ENCODE peak calls at places on chromosomes 1 and 21, in seven cellular contexts. E is A549, O is stomach, Q is Peyer's patch, G is suprapubic skin, B is body of pancreas, C is K562. Z is an unnamed sample.

GRCh38 chr1:30524840-30525617 is 198.4 kb downstream of the MATN1 start:
- DNase-seq in E (no peak), O (peak), Q (no peak), G (peak), B (no peak), C (peak), Z (peak)

GRCh38 chr21:20999567-21000169 is 1.5 kb downstream of the NCAM2 start:
- DNase-seq in E (no peak), O (no peak), Q (no peak), G (no peak), B (peak), C (peak), Z (no peak)

GRCh38 chr1:68819190-68819829 is 322.4 kb upstream of the DEPDC1 start:
- DNase-seq in E (peak), O (no peak), Q (no peak), G (no peak), B (no peak), C (no peak), Z (no peak)

GRCh38 chr1:25614466-25615171 is 2.0 kb upstream of the MAN1C1 start:
- DNase-seq in E (no peak), O (no peak), Q (no peak), G (peak), B (no peak), C (no peak), Z (peak)

GRCh38 chr1:2587071-2587859 is 688 bp downstream of the PRXL2B start:
- DNase-seq in E (peak), O (no peak), Q (peak), G (no peak), B (peak), C (no peak), Z (no peak)

GRCh38 chr1:185559684-185560310 is 174.4 kb upstream of the HMCN1 start:
- DNase-seq in E (peak), O (peak), Q (peak), G (no peak), B (peak), C (peak), Z (peak)

GRCh38 chr1:245677446-245678240 is 522.9 kb downstream of the KIF26B start:
- DNase-seq in E (no peak), O (peak), Q (no peak), G (no peak), B (no peak), C (no peak), Z (no peak)

GRCh38 chr1:22808846-22809501 is 98.3 kb downstream of the EPHB2 start:
- DNase-seq in E (no peak), O (no peak), Q (no peak), G (no peak), B (peak), C (no peak), Z (no peak)

GRCh38 chr1:42943166-42943565 is 15.5 kb downstream of the SLC2A1 start:
- DNase-seq in E (no peak), O (peak), Q (no peak), G (no peak), B (peak), C (peak), Z (no peak)

GRCh38 chr1:117860906-117861610 is 68.4 kb downstream of the GDAP2 start:
- DNase-seq in E (no peak), O (no peak), Q (no peak), G (no peak), B (no peak), C (no peak), Z (no peak)

GRCh38 chr1:157247005-157247763 is 109.0 kb upstream of the ETV3 start:
- DNase-seq in E (no peak), O (no peak), Q (no peak), G (no peak), B (no peak), C (no peak), Z (no peak)

DNA sequence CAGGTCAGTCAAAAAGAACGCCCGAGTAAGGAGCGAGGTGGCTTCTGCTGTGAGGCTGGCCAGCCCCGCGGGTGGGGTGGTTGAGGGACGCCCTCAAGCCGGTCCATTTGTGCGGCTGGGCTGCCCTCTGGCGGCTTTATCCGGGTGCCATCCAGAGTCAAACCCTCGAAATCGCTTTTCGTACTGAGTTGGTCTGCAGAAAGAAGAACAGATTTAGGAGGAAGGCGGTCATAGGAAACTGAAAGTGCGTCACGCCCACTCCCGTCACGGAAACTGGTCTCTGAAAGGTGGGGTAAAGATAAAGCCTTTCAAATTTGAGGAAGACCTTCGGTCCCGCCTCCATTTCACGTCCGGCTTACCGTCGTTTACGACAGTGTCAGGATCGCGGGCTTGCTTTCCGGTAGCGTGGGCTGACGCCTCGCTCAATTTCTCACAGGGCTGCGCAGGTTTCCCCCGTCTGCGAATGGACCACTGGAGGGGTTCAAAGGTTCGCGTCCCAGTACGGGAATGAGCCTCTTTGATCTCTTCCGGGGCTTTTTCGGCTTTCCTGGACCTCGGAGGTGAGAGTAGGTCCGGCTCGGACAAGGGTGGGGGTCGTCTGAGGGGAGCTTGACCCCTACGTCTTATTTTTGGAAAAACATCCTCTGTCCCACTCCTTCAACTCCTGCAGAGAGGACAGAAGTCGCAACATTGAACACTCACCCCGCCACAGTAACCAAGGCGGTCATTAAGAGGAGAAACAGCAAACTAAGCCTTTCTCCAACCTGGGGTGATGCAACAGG is at the start of gene HAX1:
- DNase-seq in E (peak), O (peak), Q (peak), G (peak), B (peak), C (peak), Z (peak)
- TF ChIP-seq POLR2A in E (peak), O (peak), Q (peak), G (no peak), B (peak), C (peak), Z (no peak)

GRCh38 chr1:202565890-202566289 is 144.4 kb downstream of the SYT2 start:
- DNase-seq in E (no peak), O (no peak), Q (peak), G (no peak), B (no peak), C (no peak), Z (no peak)
- TF ChIP-seq CTCF in E (no peak), O (no peak), Q (no peak), G (no peak), B (no peak), C (no peak), Z (no peak)

GRCh38 chr1:164588388-164589341 is 29.7 kb downstream of the PBX1 start:
- DNase-seq in E (no peak), O (no peak), Q (no peak), G (no peak), B (peak), C (no peak), Z (no peak)
- H3K4me3 ChIP-seq in E (peak), O (peak), Q (no peak), G (peak), B (no peak), C (no peak), Z (no peak)

GRCh38 chr1:21539933-21540332 is 30.7 kb downstream of the ALPL start:
- DNase-seq in E (peak), O (peak), Q (no peak), G (peak), B (peak), C (peak), Z (peak)
- TF ChIP-seq POLR2A in E (no peak), O (no peak), Q (no peak), G (no peak), B (no peak), C (no peak), Z (no peak)

Z was measured in lower leg skin.